ENCODE peak calls at places on chromosomes 1 and 21, in five cellular contexts. H, O, X, K and J are unnamed samples.

GRCh38 chr1:229674042-229674441 is 48.0 kb downstream of the URB2 start:
- DNase-seq in O (no peak), K (no peak), H (no peak), X (no peak), J (peak; percentile 46)

GRCh38 chr1:55868026-55868425 is 652.9 kb upstream of the USP24 start:
- DNase-seq in O (peak; percentile 1), H (no peak), X (no peak), K (no peak), J (no peak)

GRCh38 chr1:175498002-175498401 is 245.4 kb downstream of the TNR start:
- DNase-seq in H (no peak), O (no peak), K (no peak), X (no peak), J (no peak)

GRCh38 chr1:30046751-30047150 is 676.6 kb downstream of the MATN1 start:
- DNase-seq in O (no peak), K (no peak), X (no peak), H (no peak), J (no peak)

GRCh38 chr1:47420547-47420946 is 4.5 kb downstream of the FOXE3 start:
- DNase-seq in K (no peak), O (no peak), X (no peak), H (no peak), J (no peak)

GRCh38 chr1:160217466-160218165 is 12.4 kb downstream of the PEA15 start:
- DNase-seq in K (no peak), H (no peak), X (no peak), O (no peak), J (no peak)

GRCh38 chr21:38984982-38985422 is 179.3 kb downstream of the ETS2 start:
- DNase-seq in O (no peak), K (no peak), H (no peak), X (no peak), J (peak; percentile 18)

GRCh38 chr1:80384037-80384830 is 1377.7 kb upstream of the ADGRL4 start:
- DNase-seq in K (no peak), H (no peak), O (peak; percentile 59), X (no peak), J (no peak)

GRCh38 chr1:150765229-150765976 is at the start of gene CTSS:
- DNase-seq in H (no peak), K (no peak), X (no peak), O (no peak), J (no peak)

GRCh38 chr1:223095870-223096269 is 47.2 kb downstream of the TLR5 start:
- DNase-seq in X (no peak), H (no peak), O (no peak), K (no peak), J (no peak)

GRCh38 chr1:171141336-171142051 is 43.6 kb upstream of the FMO2 start:
- DNase-seq in X (no peak), H (no peak), O (peak; percentile 73), K (no peak), J (no peak)

GRCh38 chr21:33334824-33335223 is 10.1 kb downstream of the IFNAR1 start:
- DNase-seq in X (no peak), K (no peak), O (no peak), H (no peak), J (no peak)

GRCh38 chr1:228345201-228345930 is 61.3 kb downstream of the TRIM11 start:
- DNase-seq in O (no peak), K (no peak), X (no peak), H (no peak), J (peak; percentile 2)

GRCh38 chr1:8985915-8986813 is 40.1 kb downstream of the SLC2A7 start:
- DNase-seq in K (peak; percentile 80), H (no peak), X (no peak), O (peak; percentile 97), J (no peak)

GRCh38 chr1:226940029-226940805 is at the start of gene COQ8A:
- DNase-seq in O (peak; percentile 99), H (peak; percentile 100), X (peak; percentile 99), K (peak; percentile 100), J (peak; percentile 100)

GRCh38 chr21:38937844-38938243 is 132.1 kb downstream of the ETS2 start:
- DNase-seq in K (no peak), O (no peak), X (no peak), H (no peak), J (no peak)

GRCh38 chr21:46546799-46547198 is 58.1 kb downstream of the S100B start:
- DNase-seq in H (no peak), X (no peak), O (no peak), K (no peak), J (no peak)

GRCh38 chr1:37323486-37324377 is 150.6 kb upstream of the ZC3H12A start:
- DNase-seq in H (no peak), O (peak; percentile 19), K (no peak), X (peak; percentile 39), J (peak; percentile 62)

GRCh38 chr1:31695327-31695726 is 8.5 kb downstream of the COL16A1 start:
- DNase-seq in X (no peak), O (no peak), H (no peak), K (no peak), J (no peak)

GRCh38 chr1:79198841-79199240 is 192.3 kb upstream of the ADGRL4 start:
- DNase-seq in X (no peak), O (no peak), H (no peak), K (no peak), J (no peak)

GRCh38 chr1:223039990-223040389 is 103.1 kb downstream of the TLR5 start:
- DNase-seq in H (no peak), K (no peak), O (no peak), X (no peak), J (no peak)

GRCh38 chr1:166903232-166903631 is 27.2 kb upstream of the TADA1 start:
- DNase-seq in H (no peak), X (no peak), K (no peak), O (no peak), J (no peak)

GRCh38 chr1:18348354-18348753 is 132.4 kb upstream of the KLHDC7A start:
- DNase-seq in O (no peak), X (no peak), H (peak; percentile 10), K (no peak), J (no peak)

GRCh38 chr1:34408011-34408410 is 231.3 kb downstream of the C1orf94 start:
- DNase-seq in K (no peak), H (no peak), O (no peak), X (no peak), J (no peak)

GRCh38 chr21:42459583-42460215 is 36.3 kb downstream of the RSPH1 start:
- DNase-seq in O (no peak), X (no peak), K (no peak), H (no peak), J (no peak)

GRCh38 chr1:115230281-115230680 is 107.8 kb downstream of the NGF start:
- DNase-seq in O (no peak), H (no peak), X (no peak), K (no peak), J (no peak)

GRCh38 chr1:35894183-35894582 is 11.2 kb downstream of the AGO1 start:
- DNase-seq in X (no peak), O (peak; percentile 38), K (no peak), H (no peak), J (no peak)

GRCh38 chr21:38729745-38730401 is 75.9 kb upstream of the ETS2 start:
- DNase-seq in X (no peak), O (peak; percentile 53), H (no peak), K (no peak), J (no peak)